ENCODE peak calls at places on chromosomes 5 and 9, in nine cellular contexts. One of them, this sample, is unnamed.

GRCh38 chr9:88657893-88658292 is 122.9 kb downstream of the NXNL2 start:
- DNase-seq in AG04449: peak; percentile 76
- DNase-seq in IMR-90: peak; percentile 44
- DNase-seq in colonic mucosa: no peak
- DNase-seq in WTC11: no peak
- DNase-seq in kidney epithelial cell: no peak
- DNase-seq in coronary artery: no peak
- DNase-seq in AG09309: no peak
- DNase-seq in fibroblast of mammary gland: no peak
- DNase-seq in this sample: no peak

GRCh38 chr5:89901983-89902382 is 507.6 kb downstream of the CETN3 start:
- DNase-seq in AG04449: no peak
- DNase-seq in IMR-90: no peak
- DNase-seq in colonic mucosa: no peak
- DNase-seq in WTC11: no peak
- DNase-seq in kidney epithelial cell: no peak
- DNase-seq in coronary artery: peak; percentile 76
- DNase-seq in AG09309: no peak
- DNase-seq in fibroblast of mammary gland: no peak
- DNase-seq in this sample: no peak

GRCh38 chr5:95841914-95842812 is 19.6 kb upstream of the GLRX start:
- DNase-seq in AG04449: no peak
- DNase-seq in IMR-90: peak; percentile 71
- DNase-seq in colonic mucosa: peak; percentile 72
- DNase-seq in WTC11: no peak
- DNase-seq in kidney epithelial cell: no peak
- DNase-seq in coronary artery: no peak
- DNase-seq in AG09309: peak; percentile 80
- DNase-seq in fibroblast of mammary gland: peak; percentile 96
- DNase-seq in this sample: no peak

GRCh38 chr9:105030285-105030684 is 102.3 kb upstream of the ABCA1 start:
- DNase-seq in AG04449: no peak
- DNase-seq in IMR-90: no peak
- DNase-seq in colonic mucosa: no peak
- DNase-seq in WTC11: no peak
- DNase-seq in kidney epithelial cell: no peak
- DNase-seq in coronary artery: no peak
- DNase-seq in AG09309: no peak
- DNase-seq in fibroblast of mammary gland: no peak
- DNase-seq in this sample: no peak

GRCh38 chr5:42943931-42944631 is 96.0 kb downstream of the ANXA2R start:
- DNase-seq in AG04449: no peak
- DNase-seq in IMR-90: peak; percentile 11
- DNase-seq in colonic mucosa: no peak
- DNase-seq in WTC11: peak; percentile 42
- DNase-seq in kidney epithelial cell: no peak
- DNase-seq in coronary artery: no peak
- DNase-seq in AG09309: no peak
- DNase-seq in fibroblast of mammary gland: no peak
- DNase-seq in this sample: no peak

GRCh38 chr9:128106940-128107259 is 20.6 kb downstream of the PTGES2 start:
- DNase-seq in AG04449: no peak
- DNase-seq in IMR-90: no peak
- DNase-seq in colonic mucosa: no peak
- DNase-seq in WTC11: no peak
- DNase-seq in kidney epithelial cell: no peak
- DNase-seq in coronary artery: no peak
- DNase-seq in AG09309: no peak
- DNase-seq in fibroblast of mammary gland: no peak
- DNase-seq in this sample: no peak

GRCh38 chr5:58456486-58456885 is 3.4 kb downstream of the PLK2 start:
- DNase-seq in AG04449: no peak
- DNase-seq in IMR-90: no peak
- DNase-seq in colonic mucosa: no peak
- DNase-seq in WTC11: no peak
- DNase-seq in kidney epithelial cell: no peak
- DNase-seq in coronary artery: no peak
- DNase-seq in AG09309: no peak
- DNase-seq in fibroblast of mammary gland: no peak
- DNase-seq in this sample: no peak

GRCh38 chr5:157038568-157039187 is 20.2 kb downstream of the HAVCR1 start:
- DNase-seq in AG04449: no peak
- DNase-seq in IMR-90: no peak
- DNase-seq in colonic mucosa: no peak
- DNase-seq in WTC11: no peak
- DNase-seq in kidney epithelial cell: peak; percentile 50
- DNase-seq in coronary artery: no peak
- DNase-seq in AG09309: no peak
- DNase-seq in fibroblast of mammary gland: no peak
- DNase-seq in this sample: no peak

GRCh38 chr5:105506692-105507277 is 1944.2 kb upstream of the NUDT12 start:
- DNase-seq in AG04449: no peak
- DNase-seq in IMR-90: peak; percentile 16
- DNase-seq in colonic mucosa: no peak
- DNase-seq in WTC11: peak; percentile 38
- DNase-seq in kidney epithelial cell: no peak
- DNase-seq in coronary artery: no peak
- DNase-seq in AG09309: no peak
- DNase-seq in fibroblast of mammary gland: no peak
- DNase-seq in this sample: no peak

GRCh38 chr5:151345808-151346478 is 1.4 kb downstream of the SLC36A2 start:
- DNase-seq in AG04449: no peak
- DNase-seq in IMR-90: peak; percentile 28
- DNase-seq in colonic mucosa: no peak
- DNase-seq in WTC11: no peak
- DNase-seq in kidney epithelial cell: no peak
- DNase-seq in coronary artery: no peak
- DNase-seq in AG09309: no peak
- DNase-seq in fibroblast of mammary gland: peak; percentile 59
- DNase-seq in this sample: no peak

GRCh38 chr5:40233268-40233667 is 446.4 kb upstream of the PTGER4 start:
- DNase-seq in AG04449: no peak
- DNase-seq in IMR-90: peak; percentile 66
- DNase-seq in colonic mucosa: no peak
- DNase-seq in WTC11: no peak
- DNase-seq in kidney epithelial cell: no peak
- DNase-seq in coronary artery: no peak
- DNase-seq in AG09309: no peak
- DNase-seq in fibroblast of mammary gland: peak; percentile 39
- DNase-seq in this sample: no peak

GRCh38 chr9:99162759-99163364 is 57.9 kb downstream of the TGFBR1 start:
- DNase-seq in AG04449: no peak
- DNase-seq in IMR-90: peak; percentile 51
- DNase-seq in colonic mucosa: no peak
- DNase-seq in WTC11: no peak
- DNase-seq in kidney epithelial cell: no peak
- DNase-seq in coronary artery: no peak
- DNase-seq in AG09309: no peak
- DNase-seq in fibroblast of mammary gland: peak; percentile 65
- DNase-seq in this sample: peak; percentile 54

GRCh38 chr5:69404659-69405330 is 10.1 kb upstream of the MARVELD2 start:
- DNase-seq in AG04449: no peak
- DNase-seq in IMR-90: no peak
- DNase-seq in colonic mucosa: no peak
- DNase-seq in WTC11: no peak
- DNase-seq in kidney epithelial cell: no peak
- DNase-seq in coronary artery: no peak
- DNase-seq in AG09309: no peak
- DNase-seq in fibroblast of mammary gland: no peak
- DNase-seq in this sample: no peak

GRCh38 chr9:2163231-2163885 is 148.2 kb downstream of the SMARCA2 start:
- DNase-seq in AG04449: no peak
- DNase-seq in IMR-90: no peak
- DNase-seq in colonic mucosa: no peak
- DNase-seq in WTC11: no peak
- DNase-seq in kidney epithelial cell: peak; percentile 57
- DNase-seq in coronary artery: no peak
- DNase-seq in AG09309: peak; percentile 62
- DNase-seq in fibroblast of mammary gland: peak; percentile 60
- DNase-seq in this sample: no peak

GRCh38 chr9:101235105-101235866 is 149.5 kb downstream of the BAAT start:
- DNase-seq in AG04449: no peak
- DNase-seq in IMR-90: no peak
- DNase-seq in colonic mucosa: no peak
- DNase-seq in WTC11: no peak
- DNase-seq in kidney epithelial cell: no peak
- DNase-seq in coronary artery: no peak
- DNase-seq in AG09309: no peak
- DNase-seq in fibroblast of mammary gland: peak; percentile 19
- DNase-seq in this sample: peak; percentile 8

GRCh38 chr5:38104497-38105230 is 153.7 kb upstream of the EGFLAM start:
- DNase-seq in AG04449: no peak
- DNase-seq in IMR-90: no peak
- DNase-seq in colonic mucosa: no peak
- DNase-seq in WTC11: peak; percentile 38
- DNase-seq in kidney epithelial cell: no peak
- DNase-seq in coronary artery: no peak
- DNase-seq in AG09309: no peak
- DNase-seq in fibroblast of mammary gland: no peak
- DNase-seq in this sample: no peak

GRCh38 chr9:97993000-97993399 is 9.9 kb downstream of the ANP32B start:
- DNase-seq in AG04449: no peak
- DNase-seq in IMR-90: no peak
- DNase-seq in colonic mucosa: no peak
- DNase-seq in WTC11: no peak
- DNase-seq in kidney epithelial cell: no peak
- DNase-seq in coronary artery: no peak
- DNase-seq in AG09309: no peak
- DNase-seq in fibroblast of mammary gland: no peak
- DNase-seq in this sample: no peak

GRCh38 chr9:97991818-97992217 is 8.7 kb downstream of the ANP32B start:
- DNase-seq in AG04449: no peak
- DNase-seq in IMR-90: no peak
- DNase-seq in colonic mucosa: no peak
- DNase-seq in WTC11: no peak
- DNase-seq in kidney epithelial cell: no peak
- DNase-seq in coronary artery: no peak
- DNase-seq in AG09309: no peak
- DNase-seq in fibroblast of mammary gland: no peak
- DNase-seq in this sample: no peak

GRCh38 chr9:97987490-97987889 is 4.3 kb downstream of the ANP32B start:
- DNase-seq in AG04449: no peak
- DNase-seq in IMR-90: no peak
- DNase-seq in colonic mucosa: no peak
- DNase-seq in WTC11: no peak
- DNase-seq in kidney epithelial cell: no peak
- DNase-seq in coronary artery: no peak
- DNase-seq in AG09309: no peak
- DNase-seq in fibroblast of mammary gland: no peak
- DNase-seq in this sample: no peak

GRCh38 chr9:97992219-97992618 is 9.1 kb downstream of the ANP32B start:
- DNase-seq in AG04449: no peak
- DNase-seq in IMR-90: no peak
- DNase-seq in colonic mucosa: no peak
- DNase-seq in WTC11: no peak
- DNase-seq in kidney epithelial cell: no peak
- DNase-seq in coronary artery: no peak
- DNase-seq in AG09309: no peak
- DNase-seq in fibroblast of mammary gland: no peak
- DNase-seq in this sample: no peak

DNA sequence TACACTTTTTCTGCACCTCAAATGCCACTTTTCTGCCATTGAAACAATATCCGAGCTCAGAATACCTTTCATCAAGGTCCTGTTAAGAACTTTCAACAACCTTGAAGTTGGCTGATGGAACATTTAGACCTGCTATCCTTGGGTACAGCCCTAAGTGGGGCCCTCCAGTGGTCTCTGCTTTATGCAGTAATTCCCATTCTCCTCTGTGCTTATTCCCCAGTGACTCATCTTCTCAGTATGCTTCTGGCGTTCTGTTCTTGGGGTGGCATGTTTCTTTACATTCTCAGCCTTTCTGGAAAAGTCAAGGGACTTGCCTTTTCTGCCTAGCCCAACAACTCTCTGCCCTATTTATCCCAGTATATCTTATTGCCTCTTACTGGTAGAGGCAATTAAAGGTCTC is 7.1 kb downstream of the ANP32B start:
- DNase-seq in AG04449: peak; percentile 57
- DNase-seq in IMR-90: peak; percentile 82
- DNase-seq in colonic mucosa: no peak
- DNase-seq in WTC11: no peak
- DNase-seq in kidney epithelial cell: peak; percentile 38
- DNase-seq in coronary artery: no peak
- DNase-seq in AG09309: peak; percentile 21
- DNase-seq in fibroblast of mammary gland: peak; percentile 66
- DNase-seq in this sample: no peak
- TF ChIP-seq CTCF in AG04449: peak; percentile 32
- TF ChIP-seq CTCF in IMR-90: peak; percentile 42
- TF ChIP-seq CTCF in colonic mucosa: no peak
- TF ChIP-seq CTCF in WTC11: no peak
- TF ChIP-seq CTCF in kidney epithelial cell: peak; percentile 43
- TF ChIP-seq CTCF in coronary artery: no peak
- TF ChIP-seq CTCF in AG09309: peak; percentile 39
- TF ChIP-seq CTCF in fibroblast of mammary gland: peak; percentile 35
- TF ChIP-seq CTCF in this sample: peak; percentile 4

GRCh38 chr5:140869555-140869886 is 764 bp downstream of the PCDHA11 start:
- DNase-seq in AG04449: no peak
- DNase-seq in IMR-90: no peak
- DNase-seq in colonic mucosa: no peak
- DNase-seq in WTC11: no peak
- DNase-seq in kidney epithelial cell: no peak
- DNase-seq in coronary artery: no peak
- DNase-seq in AG09309: no peak
- DNase-seq in fibroblast of mammary gland: peak; percentile 19
- DNase-seq in this sample: no peak
- TF ChIP-seq CTCF in AG04449: no peak
- TF ChIP-seq CTCF in IMR-90: no peak
- TF ChIP-seq CTCF in colonic mucosa: no peak
- TF ChIP-seq CTCF in WTC11: no peak
- TF ChIP-seq CTCF in kidney epithelial cell: no peak
- TF ChIP-seq CTCF in coronary artery: no peak
- TF ChIP-seq CTCF in AG09309: peak; percentile 35
- TF ChIP-seq CTCF in fibroblast of mammary gland: peak; percentile 29
- TF ChIP-seq CTCF in this sample: no peak

GRCh38 chr9:5714501-5715401 is 85.8 kb downstream of the RIC1 start:
- DNase-seq in AG04449: no peak
- DNase-seq in IMR-90: peak; percentile 61
- DNase-seq in colonic mucosa: no peak
- DNase-seq in WTC11: no peak
- DNase-seq in kidney epithelial cell: peak; percentile 29
- DNase-seq in coronary artery: no peak
- DNase-seq in AG09309: no peak
- DNase-seq in fibroblast of mammary gland: peak; percentile 57
- DNase-seq in this sample: no peak
- TF ChIP-seq CTCF in AG04449: no peak
- TF ChIP-seq CTCF in IMR-90: peak; percentile 37
- TF ChIP-seq CTCF in colonic mucosa: peak; percentile 25
- TF ChIP-seq CTCF in WTC11: no peak
- TF ChIP-seq CTCF in kidney epithelial cell: peak; percentile 62
- TF ChIP-seq CTCF in coronary artery: no peak
- TF ChIP-seq CTCF in AG09309: peak; percentile 20
- TF ChIP-seq CTCF in fibroblast of mammary gland: peak; percentile 45
- TF ChIP-seq CTCF in this sample: peak; percentile 15

DNA sequence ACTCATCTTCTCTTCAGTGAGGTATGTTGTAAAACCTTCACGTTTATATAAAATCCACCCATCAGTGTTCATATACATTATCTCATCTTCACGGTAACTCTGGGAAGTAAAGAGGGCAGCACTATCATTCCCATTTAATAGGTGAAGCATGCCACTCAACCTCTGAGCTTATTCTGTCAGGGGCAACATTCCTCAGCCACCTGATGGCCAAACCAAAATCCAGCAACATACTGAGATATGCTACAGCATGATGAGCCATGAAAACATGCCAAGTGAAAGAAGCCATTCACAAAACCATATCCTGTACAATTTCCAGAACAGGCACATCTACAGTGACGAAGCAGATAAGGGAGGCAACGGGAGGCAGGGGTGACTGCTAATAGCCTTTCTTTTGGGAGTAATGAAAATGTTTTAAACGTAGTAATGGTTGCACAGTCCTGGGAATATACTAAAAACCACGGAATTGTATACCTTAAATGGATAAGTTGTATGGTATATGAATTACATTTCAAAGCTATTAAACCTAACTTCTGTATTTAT is 167.4 kb downstream of the TSSK1B start:
- DNase-seq in AG04449: no peak
- DNase-seq in IMR-90: no peak
- DNase-seq in colonic mucosa: no peak
- DNase-seq in WTC11: no peak
- DNase-seq in kidney epithelial cell: no peak
- DNase-seq in coronary artery: no peak
- DNase-seq in AG09309: no peak
- DNase-seq in fibroblast of mammary gland: no peak
- DNase-seq in this sample: no peak
- TF ChIP-seq CTCF in AG04449: no peak
- TF ChIP-seq CTCF in IMR-90: no peak
- TF ChIP-seq CTCF in colonic mucosa: no peak
- TF ChIP-seq CTCF in WTC11: no peak
- TF ChIP-seq CTCF in kidney epithelial cell: no peak
- TF ChIP-seq CTCF in coronary artery: no peak
- TF ChIP-seq CTCF in AG09309: no peak
- TF ChIP-seq CTCF in fibroblast of mammary gland: no peak
- TF ChIP-seq CTCF in this sample: no peak

This sample was measured in GM13976.